ENCODE peak calls at places on chromosomes 2 and 18, in ten cellular contexts. One of them, this sample, is unnamed.

GRCh38 chr2:66389651-66390131 is 45.2 kb upstream of the MEIS1 start:
- DNase-seq in HT1080: peak
- DNase-seq in T-helper 17 cell: no peak
- DNase-seq in AG10803: no peak
- DNase-seq in AG04449: no peak
- DNase-seq in CMK: no peak
- DNase-seq in tibial artery: no peak
- DNase-seq in left cardiac atrium: no peak
- DNase-seq in head of caudate nucleus: no peak
- DNase-seq in small intestine: no peak
- DNase-seq in this sample: no peak

GRCh38 chr2:25473131-25473530 is 131.4 kb upstream of the DNMT3A start:
- DNase-seq in AG04449: no peak
- DNase-seq in small intestine: no peak
- DNase-seq in CMK: no peak
- DNase-seq in head of caudate nucleus: no peak
- DNase-seq in T-helper 17 cell: no peak
- DNase-seq in tibial artery: no peak
- DNase-seq in left cardiac atrium: no peak
- DNase-seq in HT1080: no peak
- DNase-seq in AG10803: no peak
- DNase-seq in this sample: no peak

GRCh38 chr2:234366891-234367290 is 130.0 kb downstream of the ARL4C start:
- DNase-seq in AG10803: peak
- DNase-seq in left cardiac atrium: no peak
- DNase-seq in head of caudate nucleus: no peak
- DNase-seq in T-helper 17 cell: no peak
- DNase-seq in AG04449: no peak
- DNase-seq in tibial artery: no peak
- DNase-seq in HT1080: no peak
- DNase-seq in CMK: no peak
- DNase-seq in small intestine: no peak
- DNase-seq in this sample: no peak

GRCh38 chr2:85410584-85411404 is 628 bp upstream of the CAPG start:
- DNase-seq in tibial artery: no peak
- DNase-seq in T-helper 17 cell: no peak
- DNase-seq in head of caudate nucleus: no peak
- DNase-seq in CMK: no peak
- DNase-seq in AG04449: no peak
- DNase-seq in small intestine: peak
- DNase-seq in AG10803: peak
- DNase-seq in HT1080: peak
- DNase-seq in left cardiac atrium: no peak
- DNase-seq in this sample: no peak

GRCh38 chr2:76642122-76642521 is 880.1 kb downstream of the LRRTM4 start:
- DNase-seq in AG04449: no peak
- DNase-seq in CMK: no peak
- DNase-seq in small intestine: no peak
- DNase-seq in head of caudate nucleus: no peak
- DNase-seq in HT1080: no peak
- DNase-seq in tibial artery: no peak
- DNase-seq in T-helper 17 cell: no peak
- DNase-seq in left cardiac atrium: no peak
- DNase-seq in AG10803: no peak
- DNase-seq in this sample: no peak

GRCh38 chr2:108935231-108935863 is 53.7 kb downstream of the EDAR start:
- DNase-seq in CMK: no peak
- DNase-seq in AG10803: no peak
- DNase-seq in AG04449: no peak
- DNase-seq in head of caudate nucleus: no peak
- DNase-seq in T-helper 17 cell: no peak
- DNase-seq in HT1080: no peak
- DNase-seq in small intestine: peak
- DNase-seq in left cardiac atrium: no peak
- DNase-seq in tibial artery: no peak
- DNase-seq in this sample: no peak

GRCh38 chr2:124985210-124985760 is 960.2 kb downstream of the CNTNAP5 start:
- DNase-seq in head of caudate nucleus: no peak
- DNase-seq in small intestine: no peak
- DNase-seq in CMK: no peak
- DNase-seq in AG10803: no peak
- DNase-seq in T-helper 17 cell: no peak
- DNase-seq in AG04449: no peak
- DNase-seq in left cardiac atrium: no peak
- DNase-seq in HT1080: no peak
- DNase-seq in tibial artery: no peak
- DNase-seq in this sample: no peak

GRCh38 chr2:80168037-80168436 is 136.5 kb downstream of the LRRTM1 start:
- DNase-seq in T-helper 17 cell: no peak
- DNase-seq in AG10803: no peak
- DNase-seq in small intestine: no peak
- DNase-seq in left cardiac atrium: no peak
- DNase-seq in AG04449: no peak
- DNase-seq in CMK: no peak
- DNase-seq in head of caudate nucleus: no peak
- DNase-seq in HT1080: no peak
- DNase-seq in tibial artery: no peak
- DNase-seq in this sample: no peak

GRCh38 chr2:1707771-1708351 is 36.5 kb downstream of the PXDN start:
- DNase-seq in HT1080: peak
- DNase-seq in left cardiac atrium: peak
- DNase-seq in tibial artery: peak
- DNase-seq in head of caudate nucleus: peak
- DNase-seq in AG10803: peak
- DNase-seq in small intestine: peak
- DNase-seq in T-helper 17 cell: no peak
- DNase-seq in AG04449: no peak
- DNase-seq in CMK: no peak
- DNase-seq in this sample: peak

GRCh38 chr2:1403565-1403964 is 9.7 kb upstream of the TPO start:
- DNase-seq in HT1080: no peak
- DNase-seq in left cardiac atrium: no peak
- DNase-seq in small intestine: no peak
- DNase-seq in CMK: no peak
- DNase-seq in tibial artery: no peak
- DNase-seq in AG10803: no peak
- DNase-seq in T-helper 17 cell: no peak
- DNase-seq in head of caudate nucleus: no peak
- DNase-seq in AG04449: no peak
- DNase-seq in this sample: no peak

GRCh38 chr2:9206991-9207640 is 504 bp downstream of the ASAP2 start:
- DNase-seq in tibial artery: peak
- DNase-seq in left cardiac atrium: peak
- DNase-seq in CMK: no peak
- DNase-seq in AG10803: peak
- DNase-seq in small intestine: peak
- DNase-seq in AG04449: no peak
- DNase-seq in HT1080: no peak
- DNase-seq in head of caudate nucleus: peak
- DNase-seq in T-helper 17 cell: no peak
- DNase-seq in this sample: peak

GRCh38 chr2:234459401-234460009 is 37.4 kb downstream of the ARL4C start:
- DNase-seq in small intestine: no peak
- DNase-seq in tibial artery: no peak
- DNase-seq in AG04449: no peak
- DNase-seq in head of caudate nucleus: no peak
- DNase-seq in HT1080: no peak
- DNase-seq in T-helper 17 cell: no peak
- DNase-seq in CMK: no peak
- DNase-seq in AG10803: no peak
- DNase-seq in left cardiac atrium: no peak
- DNase-seq in this sample: no peak

GRCh38 chr2:19864369-19864768 is 37.4 kb downstream of the TTC32 start:
- DNase-seq in HT1080: no peak
- DNase-seq in tibial artery: no peak
- DNase-seq in head of caudate nucleus: no peak
- DNase-seq in AG04449: no peak
- DNase-seq in T-helper 17 cell: no peak
- DNase-seq in CMK: no peak
- DNase-seq in left cardiac atrium: no peak
- DNase-seq in AG10803: no peak
- DNase-seq in small intestine: no peak
- DNase-seq in this sample: no peak

GRCh38 chr2:105144941-105145300 is 96.6 kb upstream of the GPR45 start:
- DNase-seq in tibial artery: no peak
- DNase-seq in small intestine: no peak
- DNase-seq in T-helper 17 cell: no peak
- DNase-seq in AG10803: no peak
- DNase-seq in head of caudate nucleus: peak
- DNase-seq in left cardiac atrium: no peak
- DNase-seq in AG04449: no peak
- DNase-seq in HT1080: no peak
- DNase-seq in CMK: no peak
- DNase-seq in this sample: no peak

GRCh38 chr18:5625076-5625475 is 81.3 kb upstream of the EPB41L3 start:
- DNase-seq in CMK: no peak
- DNase-seq in tibial artery: no peak
- DNase-seq in HT1080: no peak
- DNase-seq in left cardiac atrium: no peak
- DNase-seq in head of caudate nucleus: no peak
- DNase-seq in AG04449: no peak
- DNase-seq in AG10803: no peak
- DNase-seq in small intestine: no peak
- DNase-seq in T-helper 17 cell: no peak
- DNase-seq in this sample: no peak

GRCh38 chr18:58241877-58242276 is 197.9 kb downstream of the NEDD4L start:
- DNase-seq in T-helper 17 cell: no peak
- DNase-seq in AG10803: peak
- DNase-seq in CMK: no peak
- DNase-seq in AG04449: peak
- DNase-seq in small intestine: no peak
- DNase-seq in head of caudate nucleus: peak
- DNase-seq in left cardiac atrium: peak
- DNase-seq in HT1080: peak
- DNase-seq in tibial artery: no peak
- DNase-seq in this sample: no peak

GRCh38 chr2:200585730-200586643 is at the start of gene AOX1:
- DNase-seq in AG04449: no peak
- DNase-seq in CMK: no peak
- DNase-seq in tibial artery: peak
- DNase-seq in T-helper 17 cell: no peak
- DNase-seq in left cardiac atrium: peak
- DNase-seq in head of caudate nucleus: peak
- DNase-seq in HT1080: no peak
- DNase-seq in AG10803: peak
- DNase-seq in small intestine: peak
- DNase-seq in this sample: peak

GRCh38 chr2:240575101-240575965 is 7.0 kb downstream of the RNPEPL1 start:
- DNase-seq in AG10803: no peak
- DNase-seq in head of caudate nucleus: no peak
- DNase-seq in CMK: no peak
- DNase-seq in left cardiac atrium: peak
- DNase-seq in tibial artery: no peak
- DNase-seq in AG04449: no peak
- DNase-seq in small intestine: no peak
- DNase-seq in HT1080: no peak
- DNase-seq in T-helper 17 cell: no peak
- DNase-seq in this sample: no peak

GRCh38 chr2:70381235-70381634 is 79.4 kb upstream of the FAM136A start:
- DNase-seq in small intestine: no peak
- DNase-seq in T-helper 17 cell: no peak
- DNase-seq in CMK: no peak
- DNase-seq in tibial artery: no peak
- DNase-seq in AG04449: no peak
- DNase-seq in AG10803: no peak
- DNase-seq in head of caudate nucleus: no peak
- DNase-seq in left cardiac atrium: no peak
- DNase-seq in HT1080: peak
- DNase-seq in this sample: no peak

GRCh38 chr2:235779444-235779896 is 285.6 kb downstream of the AGAP1 start:
- DNase-seq in HT1080: peak
- DNase-seq in small intestine: peak
- DNase-seq in left cardiac atrium: peak
- DNase-seq in head of caudate nucleus: peak
- DNase-seq in AG04449: no peak
- DNase-seq in AG10803: peak
- DNase-seq in T-helper 17 cell: peak
- DNase-seq in CMK: peak
- DNase-seq in tibial artery: peak
- DNase-seq in this sample: peak